ENCODE peak calls at places on chromosome 9, in ten cellular contexts. H is NB4, K is mucosa of descending colon, F is adrenal gland, C is AG09309, S is OCI-LY7, O is fibroblast of the aortic adventitia, Y is brain microvascular endothelial cell, M is HepG2, T is astrocyte of the cerebellum. P is an unnamed sample.

GRCh38 chr9:115606851-115607250 is 488.9 kb upstream of the TNC start:
- DNase-seq in H (no peak), K (no peak), F (no peak), C (no peak), S (no peak), O (no peak), Y (no peak), M (no peak), T (no peak), P (peak; percentile 31)

GRCh38 chr9:99224445-99224844 is 2.4 kb downstream of the SEC61B start:
- DNase-seq in H (no peak), K (no peak), F (no peak), C (no peak), S (no peak), O (no peak), Y (no peak), M (no peak), T (no peak), P (no peak)

GRCh38 chr9:81183763-81184162 is 505.6 kb downstream of the TLE1 start:
- DNase-seq in H (no peak), K (no peak), F (no peak), C (peak; percentile 31), S (no peak), O (peak; percentile 24), Y (peak; percentile 29), M (no peak), T (peak; percentile 83), P (peak; percentile 57)

GRCh38 chr9:135499326-135500070 is 984 bp upstream of the MRPS2 start:
- DNase-seq in H (peak; percentile 73), K (peak; percentile 96), F (peak; percentile 97), C (no peak), S (peak; percentile 80), O (peak; percentile 88), Y (peak; percentile 86), M (peak; percentile 85), T (peak; percentile 62), P (peak; percentile 93)

GRCh38 chr9:125147401-125147951 is 4.1 kb upstream of the SCAI start:
- DNase-seq in H (no peak), K (no peak), F (no peak), C (no peak), S (no peak), O (no peak), Y (no peak), M (no peak), T (no peak), P (no peak)

GRCh38 chr9:100222674-100223073 is 123.6 kb downstream of the INVS start:
- DNase-seq in H (peak; percentile 14), K (no peak), F (no peak), C (peak; percentile 23), S (peak; percentile 58), O (peak; percentile 66), Y (no peak), M (no peak), T (peak; percentile 29), P (peak; percentile 69)

GRCh38 chr9:74645007-74645639 is 148.0 kb downstream of the RORB start:
- DNase-seq in H (peak; percentile 14), K (no peak), F (no peak), C (no peak), S (peak; percentile 33), O (peak; percentile 23), Y (no peak), M (peak; percentile 18), T (no peak), P (peak; percentile 15)

GRCh38 chr9:95556521-95556920 is 39.8 kb upstream of the PTCH1 start:
- DNase-seq in H (no peak), K (no peak), F (no peak), C (no peak), S (no peak), O (no peak), Y (no peak), M (no peak), T (no peak), P (no peak)

GRCh38 chr9:35518212-35518917 is 28.5 kb downstream of the RUSC2 start:
- DNase-seq in H (no peak), K (no peak), F (peak; percentile 50), C (peak; percentile 61), S (no peak), O (peak; percentile 93), Y (peak; percentile 88), M (peak; percentile 96), T (peak; percentile 75), P (peak; percentile 84)

GRCh38 chr9:96412174-96412913 is 5.8 kb downstream of the ZNF367 start:
- DNase-seq in H (no peak), K (no peak), F (no peak), C (no peak), S (no peak), O (no peak), Y (no peak), M (no peak), T (no peak), P (no peak)

GRCh38 chr9:89383030-89383720 is 64.9 kb downstream of the SECISBP2 start:
- DNase-seq in H (no peak), K (no peak), F (no peak), C (no peak), S (no peak), O (no peak), Y (no peak), M (no peak), T (no peak), P (no peak)

GRCh38 chr9:81687521-81688261 is 1.7 kb downstream of the TLE1 start:
- DNase-seq in H (peak; percentile 14), K (peak; percentile 78), F (peak; percentile 52), C (no peak), S (no peak), O (peak; percentile 27), Y (no peak), M (peak; percentile 40), T (no peak), P (peak; percentile 44)

GRCh38 chr9:79917417-79917816 is 345.7 kb downstream of the TLE4 start:
- DNase-seq in H (no peak), K (no peak), F (no peak), C (no peak), S (no peak), O (no peak), Y (peak; percentile 3), M (no peak), T (no peak), P (no peak)

GRCh38 chr9:132250324-132251262 is 88.7 kb downstream of the NTNG2 start:
- DNase-seq in H (no peak), K (no peak), F (no peak), C (no peak), S (no peak), O (no peak), Y (no peak), M (no peak), T (no peak), P (no peak)

DNA sequence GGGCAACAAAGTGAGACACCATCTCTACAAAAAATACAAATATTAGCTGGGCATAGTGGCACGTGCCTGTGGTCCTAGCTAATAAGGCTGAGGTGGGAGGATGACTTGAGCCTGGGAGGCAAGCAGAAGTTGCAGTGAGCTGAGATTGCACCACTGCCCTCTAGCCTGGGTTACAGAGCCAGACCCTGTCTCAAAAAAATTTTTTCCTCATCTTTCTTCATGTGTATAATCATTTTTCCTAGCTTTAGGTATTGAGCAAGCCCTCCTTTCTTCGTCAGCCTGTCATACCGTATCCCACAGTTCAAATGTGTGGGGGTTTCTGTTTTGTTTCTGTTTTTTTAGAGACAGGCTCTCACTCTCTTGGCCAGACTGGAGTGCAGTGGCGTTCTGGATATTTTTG is 41.3 kb downstream of the EHMT1 start:
- DNase-seq in H (peak; percentile 20), K (no peak), F (no peak), C (no peak), S (no peak), O (peak; percentile 39), Y (no peak), M (no peak), T (no peak), P (peak; percentile 40)
- TF ChIP-seq CTCF in H (no peak), K (no peak), F (no peak), C (no peak), S (peak; percentile 22), O (no peak), Y (no peak), M (no peak), T (no peak), P (no peak)

DNA sequence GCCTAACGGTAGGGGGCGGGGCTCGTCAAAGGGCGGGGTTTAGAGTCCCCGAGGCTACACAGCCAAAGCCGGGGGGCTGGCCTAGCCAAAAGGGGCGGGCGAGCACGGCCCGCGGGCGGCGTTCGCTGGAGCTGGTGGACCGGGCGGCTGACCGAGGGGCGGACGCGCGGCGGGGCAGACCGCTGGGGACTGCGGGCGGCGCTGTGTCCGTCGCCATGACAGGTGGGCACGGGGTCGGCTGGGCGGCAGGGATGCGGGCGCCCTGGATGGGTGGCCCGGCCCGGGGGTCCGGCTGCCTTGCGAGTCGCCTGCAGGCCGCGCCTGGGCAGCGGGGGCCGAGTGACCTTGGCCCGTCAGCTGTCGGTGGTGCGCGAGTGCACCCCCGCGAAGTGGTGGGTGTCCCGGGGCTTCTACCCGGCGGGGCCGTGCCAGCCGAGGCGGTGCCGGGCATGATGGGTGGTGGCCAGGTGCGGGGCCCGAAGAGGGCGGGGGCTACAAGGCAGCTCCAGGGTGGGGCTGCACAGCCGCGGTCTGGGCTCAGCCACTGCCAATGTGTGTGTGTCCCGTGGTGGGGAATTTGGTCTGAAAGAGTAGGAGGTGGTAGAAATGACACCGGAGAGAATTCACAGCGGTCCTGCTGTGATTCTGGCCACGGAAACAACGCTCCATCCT is at the start of gene CARD19:
- DNase-seq in H (peak; percentile 48), K (peak; percentile 90), F (peak; percentile 69), C (no peak), S (peak; percentile 44), O (peak; percentile 43), Y (no peak), M (no peak), T (no peak), P (peak; percentile 38)
- H3K4me3 ChIP-seq in H (peak within 1 kb of the TSS; percentile 73), K (peak within 1 kb of the TSS; percentile 84), F (peak within 1 kb of the TSS; percentile 54), C (peak within 1 kb of the TSS; percentile 79), S (peak within 1 kb of the TSS; percentile 91), O (peak within 1 kb of the TSS; percentile 80), Y (peak within 1 kb of the TSS; percentile 66), M (peak within 1 kb of the TSS; percentile 91), T (peak within 1 kb of the TSS; percentile 82), P (peak within 1 kb of the TSS; percentile 83)

DNA sequence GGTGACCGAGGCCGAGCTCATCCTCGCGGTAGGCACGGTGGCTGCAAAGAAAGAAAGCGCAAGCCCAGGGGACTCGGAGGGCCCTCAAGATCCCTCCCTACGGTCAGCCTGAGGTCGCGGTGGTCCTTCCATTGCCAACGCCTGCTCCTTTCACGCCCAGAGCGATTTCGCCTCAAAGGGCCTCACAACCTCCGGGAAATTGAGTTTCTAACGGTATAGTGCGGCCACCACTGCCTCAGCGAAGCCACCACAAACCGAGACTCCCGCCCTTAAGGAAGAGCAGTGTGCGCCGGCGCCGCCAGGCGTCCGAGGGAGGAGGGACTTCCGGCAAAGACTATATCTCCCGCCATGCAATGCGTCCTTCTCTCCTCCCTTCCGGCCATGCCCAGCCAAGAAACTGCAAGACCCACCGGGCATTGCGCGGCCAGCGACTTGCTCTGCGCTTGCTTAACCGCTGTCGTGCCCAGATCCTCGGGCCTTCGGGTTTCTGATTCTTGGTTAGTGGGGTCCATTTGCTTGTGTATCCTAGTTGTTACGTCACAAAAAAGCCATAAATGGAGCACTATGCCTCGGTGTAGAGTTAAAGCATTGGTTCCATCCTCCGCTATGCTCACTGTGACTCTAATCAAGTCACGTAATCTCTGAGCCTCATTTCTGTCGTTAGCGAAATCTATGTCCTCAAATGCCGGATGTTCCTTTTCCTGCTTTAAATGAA is at the start of gene HAUS6:
- DNase-seq in H (peak; percentile 100), K (peak; percentile 98), F (peak; percentile 98), C (peak; percentile 92), S (peak; percentile 96), O (peak; percentile 97), Y (peak; percentile 97), M (peak; percentile 93), T (peak; percentile 90), P (peak; percentile 99)
- TF ChIP-seq CTCF in H (peak; percentile 32), K (peak; percentile 47), F (peak; percentile 79), C (peak; percentile 56), S (no peak), O (peak; percentile 78), Y (peak; percentile 70), M (peak; percentile 41), T (peak; percentile 54), P (peak; percentile 63)

GRCh38 chr9:16726023-16726422 is 144.4 kb downstream of the BNC2 start:
- DNase-seq in H (peak; percentile 61), K (no peak), F (no peak), C (no peak), S (no peak), O (peak; percentile 74), Y (peak; percentile 20), M (no peak), T (peak; percentile 43), P (peak; percentile 68)
- H3K4me3 ChIP-seq in H (peak overlapping the region; percentile 70), K (no peak overlapping the region), F (no peak overlapping the region), C (peak overlapping the region; percentile 63), S (no peak overlapping the region), O (peak overlapping the region; percentile 82), Y (peak overlapping the region; percentile 72), M (no peak overlapping the region), T (peak overlapping the region; percentile 61), P (peak overlapping the region; percentile 12)